ENCODE peak calls at places on chromosomes 3 and 15, in four cellular contexts. Z is A549, Y is sigmoid colon, E is suprapubic skin. K is an unnamed sample.

GRCh38 chr15:44541282-44541958 is 4.5 kb downstream of the EIF3J start:
- DNase-seq in Z (peak; percentile 17), Y (no peak), E (no peak), K (no peak)

GRCh38 chr3:53242155-53242554 is 13.7 kb downstream of the TKT start:
- DNase-seq in Z (no peak), Y (no peak), E (no peak), K (no peak)

GRCh38 chr3:66381621-66382020 is 119.2 kb downstream of the LRIG1 start:
- DNase-seq in Z (no peak), Y (peak; percentile 84), E (no peak), K (no peak)

GRCh38 chr15:80228959-80229610 is 22.9 kb downstream of the CTXND1 start:
- DNase-seq in Z (peak; percentile 30), Y (no peak), E (no peak), K (peak; percentile 82)

GRCh38 chr3:26657406-26657976 is 34.9 kb downstream of the LRRC3B start:
- DNase-seq in Z (no peak), Y (no peak), E (no peak), K (no peak)

GRCh38 chr3:113234688-113235260 is 23.4 kb downstream of the BOC start:
- DNase-seq in Z (no peak), Y (no peak), E (no peak), K (no peak)

GRCh38 chr3:81463761-81464160 is 297.7 kb downstream of the GBE1 start:
- DNase-seq in Z (no peak), Y (no peak), E (no peak), K (no peak)

GRCh38 chr3:186097317-186097662 is 11.6 kb downstream of the ETV5 start:
- DNase-seq in Z (no peak), Y (no peak), E (no peak), K (no peak)

GRCh38 chr3:149010504-149010951 is 19.2 kb downstream of the GYG1 start:
- DNase-seq in Z (no peak), Y (no peak), E (no peak), K (no peak)

GRCh38 chr3:10522646-10523303 is 17.4 kb upstream of the ATP2B2 start:
- DNase-seq in Z (no peak), Y (peak; percentile 36), E (peak; percentile 50), K (no peak)

DNA sequence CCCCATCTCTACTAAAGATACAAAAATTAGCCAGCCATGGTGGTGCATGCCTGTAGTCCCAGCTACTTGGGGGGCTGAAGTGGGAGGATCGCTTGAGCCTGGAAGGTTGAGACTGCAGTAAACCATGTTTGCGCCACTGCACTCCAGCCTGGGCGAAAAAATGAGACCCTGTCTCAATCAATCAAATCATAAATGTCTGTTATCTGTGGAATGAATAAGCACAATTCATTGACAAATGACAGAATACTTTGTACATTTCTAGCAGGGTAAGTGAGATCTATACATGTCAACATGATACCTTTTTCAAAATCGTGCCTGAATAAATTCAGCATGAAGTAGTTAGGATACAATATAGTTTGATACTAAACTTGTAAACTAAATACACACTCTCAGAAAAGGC is 181.2 kb downstream of the FOXP1 start:
- DNase-seq in Z (no peak), Y (no peak), E (no peak), K (no peak)
- TF ChIP-seq EP300 in Z (no peak), Y (no peak), E (no peak), K (no peak)

DNA sequence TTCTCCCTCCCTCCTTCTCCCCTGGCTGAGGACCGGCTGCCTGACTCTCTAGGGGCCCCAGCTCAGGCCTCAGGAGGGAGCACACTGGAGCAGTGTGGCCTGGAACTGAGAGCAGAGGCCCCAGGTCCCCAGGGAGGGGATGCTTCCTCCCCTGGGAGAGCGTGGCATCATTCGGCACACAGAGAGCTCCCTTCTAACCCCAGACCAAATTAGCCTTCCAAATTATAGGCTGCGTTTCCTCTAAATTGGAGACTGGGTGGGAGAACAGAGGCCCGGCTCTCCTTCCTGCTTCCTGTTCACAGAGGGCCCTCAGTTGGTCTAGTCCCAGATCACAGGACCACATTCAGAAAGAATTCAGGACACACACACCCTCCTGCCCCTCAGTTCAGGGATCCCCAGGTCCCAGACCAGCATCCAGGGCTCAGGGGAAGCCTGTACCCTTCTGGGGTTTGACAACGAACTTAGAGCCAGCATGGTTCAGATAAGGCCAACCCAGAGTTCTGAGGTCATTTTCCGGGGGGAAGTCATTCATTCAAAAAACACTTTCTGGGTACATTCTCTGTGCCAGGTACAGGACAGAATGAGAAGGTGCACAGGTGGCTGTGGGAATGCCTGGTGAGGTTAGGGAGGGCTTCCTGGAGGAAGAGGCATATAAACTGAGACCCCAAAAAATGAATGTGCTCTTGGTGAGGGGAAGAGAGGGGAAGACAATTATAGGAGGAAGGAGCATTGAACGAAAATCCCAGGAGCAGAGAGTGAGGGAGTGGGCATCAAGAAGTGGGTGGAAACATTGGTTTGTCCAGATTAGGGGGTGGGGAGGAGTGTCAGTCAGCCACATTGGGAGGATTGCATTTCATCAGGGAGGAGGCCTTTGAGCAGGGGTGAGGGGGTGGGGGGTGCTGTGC is 28.4 kb upstream of the RPL29 start:
- DNase-seq in Z (no peak), Y (no peak), E (no peak), K (no peak)
- TF ChIP-seq POLR2A in Z (no peak), Y (no peak), E (no peak), K (no peak)

GRCh38 chr15:65089206-65089824 is 12.8 kb downstream of the KBTBD13 start:
- DNase-seq in Z (no peak), Y (peak; percentile 71), E (no peak), K (no peak)

GRCh38 chr15:65086680-65087111 is 10.2 kb downstream of the KBTBD13 start:
- DNase-seq in Z (peak; percentile 30), Y (peak; percentile 68), E (no peak), K (no peak)

GRCh38 chr15:65088643-65089021 is 12.1 kb downstream of the KBTBD13 start:
- DNase-seq in Z (no peak), Y (no peak), E (no peak), K (no peak)

GRCh38 chr15:65087411-65087810 is 10.9 kb downstream of the KBTBD13 start:
- DNase-seq in Z (no peak), Y (peak; percentile 79), E (no peak), K (no peak)

DNA sequence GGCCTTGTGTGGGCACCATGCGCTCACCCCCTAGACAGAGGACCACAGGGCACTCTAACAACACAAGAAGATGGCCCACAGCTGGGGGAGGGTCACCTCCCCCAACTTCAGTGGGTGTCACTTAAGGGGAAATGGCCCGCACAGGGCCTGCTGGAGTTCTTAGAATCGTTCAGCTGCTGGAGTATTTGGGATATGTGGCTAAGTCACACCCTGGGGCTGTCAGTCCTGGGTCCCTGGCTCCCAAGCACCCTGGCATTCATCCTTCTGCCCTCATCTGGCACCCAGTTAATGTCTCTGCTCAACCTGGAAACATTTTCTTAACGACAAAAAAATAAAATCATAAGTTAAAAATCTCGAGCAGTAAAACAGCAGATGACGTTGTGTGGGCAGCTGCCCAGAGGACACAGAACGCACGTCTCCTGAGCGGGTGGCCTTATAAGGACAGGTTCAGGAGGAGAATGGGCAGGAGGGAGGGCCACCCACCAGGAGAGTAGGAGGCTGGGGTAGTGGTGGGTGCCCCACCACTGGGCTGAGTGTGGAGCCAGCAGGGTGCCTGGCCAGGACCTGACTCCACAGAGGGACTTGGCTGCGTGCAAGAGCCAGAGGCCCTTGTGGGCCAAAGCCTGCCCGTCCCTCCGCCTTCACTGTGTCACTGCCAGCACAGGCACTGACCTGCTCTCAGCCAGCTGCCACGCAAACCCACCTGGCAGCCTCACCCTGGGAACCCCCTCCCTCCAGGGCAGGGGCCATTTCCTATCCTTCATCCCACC is 11.5 kb downstream of the KBTBD13 start:
- DNase-seq in Z (no peak), Y (peak; percentile 97), E (no peak), K (peak; percentile 96)
- TF ChIP-seq EP300 in Z (no peak), Y (peak; percentile 84), E (peak; percentile 82), K (peak; percentile 88)

DNA sequence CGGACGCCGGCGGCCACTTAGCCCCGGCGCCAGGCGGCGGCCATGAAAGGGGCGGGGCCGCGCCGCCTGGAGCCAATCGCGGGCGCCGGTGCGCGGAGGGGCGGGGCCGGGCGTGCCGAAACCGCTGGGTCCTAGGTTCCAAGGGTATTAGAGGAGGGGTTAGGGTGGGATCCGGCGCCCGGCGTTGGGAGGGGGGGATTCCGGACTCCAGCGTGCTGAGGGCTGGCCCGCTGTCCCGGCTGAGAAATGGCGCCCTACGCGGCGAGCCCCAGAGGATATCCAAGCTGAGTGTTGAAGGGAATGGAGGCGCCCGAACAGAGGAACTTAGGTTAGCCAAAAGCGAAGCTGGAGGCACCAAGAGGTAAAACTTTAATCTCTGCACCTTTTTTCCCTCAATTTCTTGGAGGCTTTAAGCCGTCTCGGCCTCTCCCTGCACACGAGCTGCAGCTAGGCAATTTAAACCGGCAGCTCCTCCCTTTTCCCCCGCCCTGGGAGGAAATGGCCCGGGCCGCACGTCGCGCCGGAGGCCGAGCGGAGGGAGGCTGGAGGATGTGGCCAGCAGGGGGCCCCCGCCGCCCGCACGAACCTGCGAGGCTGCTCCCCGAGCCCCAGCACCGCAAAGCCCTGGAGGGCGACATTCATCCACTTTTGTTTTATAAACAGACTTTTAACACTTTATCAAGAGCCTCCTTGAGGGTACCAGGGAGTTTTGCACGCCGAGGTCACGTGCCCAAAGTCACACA is at the start of gene XXYLT1:
- DNase-seq in Z (peak; percentile 86), Y (peak; percentile 92), E (peak; percentile 94), K (peak; percentile 95)
- TF ChIP-seq POLR2A in Z (no peak), Y (no peak), E (no peak), K (no peak)

GRCh38 chr15:89383635-89384604 is 49.3 kb upstream of the POLG start:
- DNase-seq in Z (peak; percentile 56), Y (peak; percentile 93), E (no peak), K (no peak)
- TF ChIP-seq EP300 in Z (no peak), Y (no peak), E (no peak), K (no peak)

GRCh38 chr3:150761831-150762661 is 923 bp downstream of the SIAH2 start:
- DNase-seq in Z (peak; percentile 65), Y (peak; percentile 85), E (no peak), K (peak; percentile 93)

GRCh38 chr3:150763122-150763840 is at the start of gene SIAH2:
- DNase-seq in Z (peak; percentile 95), Y (peak; percentile 96), E (peak; percentile 95), K (peak; percentile 98)

GRCh38 chr3:150763841-150764483 is 993 bp upstream of the SIAH2 start:
- DNase-seq in Z (peak; percentile 74), Y (peak; percentile 87), E (no peak), K (peak; percentile 93)

GRCh38 chr3:150760431-150761200 is 2.4 kb downstream of the SIAH2 start:
- DNase-seq in Z (no peak), Y (no peak), E (no peak), K (no peak)

DNA sequence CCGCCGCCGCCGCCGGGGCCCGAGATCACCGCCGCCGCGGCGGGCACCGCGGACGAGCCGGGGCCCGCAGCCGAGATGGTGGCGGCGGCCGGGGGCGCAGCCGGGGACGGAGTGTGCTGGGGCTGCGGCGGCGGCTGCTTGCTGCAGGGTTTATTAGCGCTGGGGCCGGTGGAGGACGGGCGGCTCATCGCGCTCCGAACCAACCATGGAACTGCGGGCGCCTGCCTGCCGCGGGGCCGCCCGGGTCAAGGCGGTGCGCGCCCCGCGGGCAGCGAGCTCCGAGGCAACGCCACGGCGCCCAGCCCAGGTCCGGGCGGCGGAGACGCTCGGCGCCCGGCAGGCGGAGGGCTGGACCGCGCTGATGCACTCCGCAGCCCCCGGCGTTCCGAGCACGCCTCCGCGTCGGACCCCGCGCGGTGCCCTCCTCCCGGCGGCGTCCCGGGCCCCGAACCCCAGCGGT is 277 bp downstream of the SIAH2 start:
- DNase-seq in Z (no peak), Y (no peak), E (no peak), K (no peak)
- TF ChIP-seq POLR2A in Z (no peak), Y (peak; percentile 18), E (no peak), K (no peak)